ENCODE peak calls at places on chromosome 10, in ten cellular contexts. Y is IMR-90; F is tibial artery; H is mucosa of descending colon; A is CD8-positive, alpha-beta T cell; W is A549; G is fibroblast of pulmonary artery; L is right lobe of liver; S is GM12865; J is AG04450. B is an unnamed sample.

GRCh38 chr10:106370751-106371150 is 793.8 kb downstream of the SORCS1 start:
- DNase-seq in Y (no peak), F (no peak), H (no peak), A (no peak), W (no peak), G (no peak), L (no peak), S (no peak), J (no peak), B (no peak)

GRCh38 chr10:75978213-75978612 is 546.8 kb downstream of the LRMDA start:
- DNase-seq in Y (no peak), F (no peak), H (no peak), A (no peak), W (no peak), G (no peak), L (no peak), S (no peak), J (no peak), B (no peak)

GRCh38 chr10:121306159-121306673 is 292.0 kb downstream of the FGFR2 start:
- DNase-seq in Y (no peak), F (no peak), H (no peak), A (no peak), W (no peak), G (no peak), L (no peak), S (no peak), J (no peak), B (no peak)

GRCh38 chr10:103504181-103504783 is 10.8 kb downstream of the NEURL1 start:
- DNase-seq in Y (peak), F (no peak), H (no peak), A (no peak), W (peak), G (peak), L (no peak), S (peak), J (peak), B (no peak)

GRCh38 chr10:119379466-119380071 is 162.9 kb downstream of the RGS10 start:
- DNase-seq in Y (no peak), F (no peak), H (peak), A (no peak), W (no peak), G (no peak), L (no peak), S (no peak), J (no peak), B (no peak)

GRCh38 chr10:5855979-5856700 is 33.6 kb downstream of the ANKRD16 start:
- DNase-seq in Y (no peak), F (no peak), H (no peak), A (no peak), W (no peak), G (no peak), L (no peak), S (no peak), J (no peak), B (no peak)

GRCh38 chr10:111079241-111079760 is 2.5 kb downstream of the ADRA2A start:
- DNase-seq in Y (no peak), F (no peak), H (no peak), A (no peak), W (no peak), G (no peak), L (no peak), S (no peak), J (no peak), B (no peak)

GRCh38 chr10:43204943-43205671 is 61.8 kb downstream of the RASGEF1A start:
- DNase-seq in Y (peak), F (peak), H (peak), A (peak), W (peak), G (peak), L (peak), S (peak), J (peak), B (peak)

GRCh38 chr10:52599586-52600200 is 172.9 kb downstream of the MBL2 start:
- DNase-seq in Y (no peak), F (no peak), H (no peak), A (no peak), W (no peak), G (no peak), L (no peak), S (no peak), J (no peak), B (no peak)

GRCh38 chr10:24503627-24504320 is 219.9 kb downstream of the ARHGAP21 start:
- DNase-seq in Y (peak), F (no peak), H (peak), A (no peak), W (peak), G (peak), L (no peak), S (peak), J (peak), B (peak)

GRCh38 chr10:97117372-97117771 is 68.4 kb downstream of the SLIT1 start:
- DNase-seq in Y (no peak), F (no peak), H (no peak), A (no peak), W (peak), G (peak), L (no peak), S (no peak), J (no peak), B (no peak)
- TF ChIP-seq CTCF in Y (peak), F (no peak), H (no peak), A (no peak), W (peak), G (peak), L (peak), S (peak), J (peak), B (peak)

DNA sequence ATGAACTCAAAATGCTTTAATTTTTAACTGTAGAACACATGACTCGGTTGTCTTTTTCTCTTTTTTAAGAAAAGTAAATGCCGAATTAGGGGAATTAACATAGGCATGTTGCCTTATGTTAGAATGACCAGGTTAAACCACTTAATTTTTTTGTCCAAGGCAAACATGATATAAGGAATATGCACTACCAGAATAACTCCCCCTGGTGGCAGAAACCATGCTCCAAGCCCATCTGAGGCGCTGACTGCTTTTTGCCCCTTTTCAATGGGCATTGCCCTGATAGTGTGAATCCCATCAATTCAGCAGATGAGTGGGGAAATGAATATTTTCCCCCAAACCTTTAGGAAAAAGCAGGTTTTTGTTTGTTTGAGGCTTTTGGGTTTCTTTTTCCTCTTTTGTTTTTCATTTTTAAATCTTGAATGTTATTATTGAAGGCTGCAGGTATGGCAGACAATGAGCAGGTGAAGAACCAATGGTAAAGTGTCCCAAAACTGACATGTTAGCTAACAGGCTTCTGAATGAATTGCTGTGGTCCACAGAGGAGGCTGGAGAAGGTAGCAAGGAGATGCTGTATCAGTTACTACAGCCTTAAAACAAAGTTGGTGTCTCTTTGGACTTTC is 284.3 kb downstream of the SORCS3 start:
- DNase-seq in Y (no peak), F (no peak), H (no peak), A (no peak), W (peak), G (peak), L (no peak), S (peak), J (no peak), B (peak)
- TF ChIP-seq CTCF in Y (peak), F (peak), H (peak), A (no peak), W (peak), G (peak), L (peak), S (peak), J (peak), B (peak)

GRCh38 chr10:78937800-78938694 is 130.7 kb upstream of the ZMIZ1 start:
- DNase-seq in Y (no peak), F (no peak), H (no peak), A (no peak), W (peak), G (no peak), L (no peak), S (no peak), J (no peak), B (peak)
- TF ChIP-seq CTCF in Y (no peak), F (peak), H (no peak), A (no peak), W (peak), G (peak), L (no peak), S (peak), J (no peak), B (no peak)

DNA sequence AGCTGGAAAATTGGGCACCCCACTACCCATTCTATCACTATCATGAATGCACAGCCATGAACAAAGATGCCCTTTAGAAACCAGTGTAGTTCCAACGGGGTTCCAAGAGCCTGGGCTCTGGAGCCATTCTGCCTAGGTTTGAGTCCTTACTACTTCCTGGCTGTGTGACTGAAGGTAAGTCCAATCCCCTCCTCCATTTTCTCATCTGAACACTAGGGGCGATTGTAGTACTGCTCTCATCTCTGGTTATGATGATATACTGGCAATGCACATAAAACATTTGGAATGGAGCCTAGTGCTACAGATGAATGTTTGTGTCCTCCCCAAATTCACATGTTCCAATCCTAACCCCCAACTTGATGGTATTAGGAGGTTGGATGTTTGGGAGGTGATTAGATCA is 28.1 kb upstream of the CDH23 start:
- DNase-seq in Y (no peak), F (no peak), H (no peak), A (no peak), W (peak), G (no peak), L (no peak), S (peak), J (no peak), B (no peak)
- TF ChIP-seq CTCF in Y (no peak), F (no peak), H (no peak), A (no peak), W (no peak), G (no peak), L (no peak), S (no peak), J (no peak), B (no peak)

GRCh38 chr10:57593983-57594573 is 673.6 kb downstream of the IPMK start:
- DNase-seq in Y (no peak), F (no peak), H (no peak), A (no peak), W (peak), G (no peak), L (no peak), S (no peak), J (no peak), B (no peak)
- TF ChIP-seq CTCF in Y (no peak), F (no peak), H (no peak), A (no peak), W (peak), G (peak), L (peak), S (no peak), J (no peak), B (no peak)

GRCh38 chr10:1360011-1360580 is 303.9 kb downstream of the WDR37 start:
- DNase-seq in Y (no peak), F (no peak), H (no peak), A (no peak), W (no peak), G (no peak), L (no peak), S (no peak), J (no peak), B (no peak)
- TF ChIP-seq CTCF in Y (no peak), F (no peak), H (no peak), A (no peak), W (peak), G (no peak), L (no peak), S (peak), J (no peak), B (no peak)

GRCh38 chr10:53918755-53919154 is 882.3 kb downstream of the PCDH15 start:
- DNase-seq in Y (no peak), F (no peak), H (no peak), A (no peak), W (no peak), G (no peak), L (no peak), S (no peak), J (no peak), B (no peak)
- TF ChIP-seq CTCF in Y (no peak), F (no peak), H (no peak), A (no peak), W (no peak), G (no peak), L (no peak), S (no peak), J (no peak), B (no peak)

GRCh38 chr10:92695679-92696605 is 6.2 kb downstream of the HHEX start:
- DNase-seq in Y (peak), F (no peak), H (no peak), A (no peak), W (peak), G (peak), L (peak), S (no peak), J (no peak), B (no peak)
- TF ChIP-seq CTCF in Y (no peak), F (no peak), H (no peak), A (no peak), W (no peak), G (no peak), L (no peak), S (no peak), J (no peak), B (no peak)